ENCODE peak calls at places on chromosomes 1 and 21, in seven cellular contexts. One of them, this sample, is unnamed.

GRCh38 chr1:15213333-15213732 is 33.7 kb upstream of the FHAD1 start:
- DNase-seq in breast epithelium: no peak
- DNase-seq in suprapubic skin: no peak
- DNase-seq in stomach: peak
- DNase-seq in sigmoid colon: no peak
- DNase-seq in SK-N-SH: no peak
- DNase-seq in upper lobe of left lung: no peak
- DNase-seq in this sample: no peak

GRCh38 chr1:225524570-225524969 is 96.7 kb upstream of the LBR start:
- DNase-seq in breast epithelium: no peak
- DNase-seq in suprapubic skin: no peak
- DNase-seq in stomach: no peak
- DNase-seq in sigmoid colon: no peak
- DNase-seq in SK-N-SH: no peak
- DNase-seq in upper lobe of left lung: no peak
- DNase-seq in this sample: no peak

GRCh38 chr21:28959367-28960099 is 33.1 kb downstream of the LTN1 start:
- DNase-seq in breast epithelium: no peak
- DNase-seq in suprapubic skin: no peak
- DNase-seq in stomach: no peak
- DNase-seq in sigmoid colon: no peak
- DNase-seq in SK-N-SH: no peak
- DNase-seq in upper lobe of left lung: no peak
- DNase-seq in this sample: no peak

GRCh38 chr1:192943108-192943507 is 116.1 kb downstream of the UCHL5 start:
- DNase-seq in breast epithelium: no peak
- DNase-seq in suprapubic skin: no peak
- DNase-seq in stomach: no peak
- DNase-seq in sigmoid colon: no peak
- DNase-seq in SK-N-SH: no peak
- DNase-seq in upper lobe of left lung: no peak
- DNase-seq in this sample: no peak

GRCh38 chr1:162305969-162306368 is 70.7 kb downstream of the SPATA46 start:
- DNase-seq in breast epithelium: no peak
- DNase-seq in suprapubic skin: no peak
- DNase-seq in stomach: no peak
- DNase-seq in sigmoid colon: no peak
- DNase-seq in SK-N-SH: no peak
- DNase-seq in upper lobe of left lung: no peak
- DNase-seq in this sample: no peak

GRCh38 chr1:52702886-52703787 is 5.0 kb upstream of the COA7 start:
- DNase-seq in breast epithelium: peak
- DNase-seq in suprapubic skin: peak
- DNase-seq in stomach: peak
- DNase-seq in sigmoid colon: peak
- DNase-seq in SK-N-SH: peak
- DNase-seq in upper lobe of left lung: peak
- DNase-seq in this sample: peak

GRCh38 chr1:37473431-37474050 is 839 bp upstream of the ZC3H12A start:
- DNase-seq in breast epithelium: peak
- DNase-seq in suprapubic skin: no peak
- DNase-seq in stomach: no peak
- DNase-seq in sigmoid colon: no peak
- DNase-seq in SK-N-SH: peak
- DNase-seq in upper lobe of left lung: peak
- DNase-seq in this sample: no peak

GRCh38 chr1:3775248-3775497 is 2.6 kb downstream of the SMIM1 start:
- DNase-seq in breast epithelium: no peak
- DNase-seq in suprapubic skin: no peak
- DNase-seq in stomach: no peak
- DNase-seq in sigmoid colon: no peak
- DNase-seq in SK-N-SH: no peak
- DNase-seq in upper lobe of left lung: no peak
- DNase-seq in this sample: no peak

GRCh38 chr21:33230518-33231324 is 983 bp downstream of the IFNAR2 start:
- DNase-seq in breast epithelium: no peak
- DNase-seq in suprapubic skin: peak
- DNase-seq in stomach: no peak
- DNase-seq in sigmoid colon: peak
- DNase-seq in SK-N-SH: peak
- DNase-seq in upper lobe of left lung: peak
- DNase-seq in this sample: peak

GRCh38 chr1:38114231-38114630 is 67.6 kb upstream of the POU3F1 start:
- DNase-seq in breast epithelium: no peak
- DNase-seq in suprapubic skin: no peak
- DNase-seq in stomach: peak
- DNase-seq in sigmoid colon: no peak
- DNase-seq in SK-N-SH: no peak
- DNase-seq in upper lobe of left lung: no peak
- DNase-seq in this sample: no peak

GRCh38 chr1:1004780-1005697 is 5.1 kb upstream of the HES4 start:
- DNase-seq in breast epithelium: no peak
- DNase-seq in suprapubic skin: no peak
- DNase-seq in stomach: peak
- DNase-seq in sigmoid colon: peak
- DNase-seq in SK-N-SH: peak
- DNase-seq in upper lobe of left lung: peak
- DNase-seq in this sample: no peak

GRCh38 chr1:222182641-222183040 is 365.3 kb downstream of the HHIPL2 start:
- DNase-seq in breast epithelium: no peak
- DNase-seq in suprapubic skin: no peak
- DNase-seq in stomach: no peak
- DNase-seq in sigmoid colon: no peak
- DNase-seq in SK-N-SH: no peak
- DNase-seq in upper lobe of left lung: no peak
- DNase-seq in this sample: no peak

GRCh38 chr1:9346566-9346965 is 53.9 kb downstream of the SPSB1 start:
- DNase-seq in breast epithelium: no peak
- DNase-seq in suprapubic skin: no peak
- DNase-seq in stomach: no peak
- DNase-seq in sigmoid colon: no peak
- DNase-seq in SK-N-SH: no peak
- DNase-seq in upper lobe of left lung: no peak
- DNase-seq in this sample: no peak

GRCh38 chr1:83860506-83861221 is 138.3 kb downstream of the TTLL7 start:
- DNase-seq in breast epithelium: peak
- DNase-seq in suprapubic skin: peak
- DNase-seq in stomach: peak
- DNase-seq in sigmoid colon: peak
- DNase-seq in SK-N-SH: no peak
- DNase-seq in upper lobe of left lung: peak
- DNase-seq in this sample: peak

GRCh38 chr21:27085387-27085786 is 118.5 kb upstream of the ADAMTS5 start:
- DNase-seq in breast epithelium: no peak
- DNase-seq in suprapubic skin: no peak
- DNase-seq in stomach: no peak
- DNase-seq in sigmoid colon: no peak
- DNase-seq in SK-N-SH: no peak
- DNase-seq in upper lobe of left lung: no peak
- DNase-seq in this sample: no peak

GRCh38 chr1:212477014-212477679 is 44.4 kb downstream of the NENF start:
- DNase-seq in breast epithelium: peak
- DNase-seq in suprapubic skin: peak
- DNase-seq in stomach: peak
- DNase-seq in sigmoid colon: peak
- DNase-seq in SK-N-SH: peak
- DNase-seq in upper lobe of left lung: peak
- DNase-seq in this sample: peak

GRCh38 chr1:114310771-114311251 is 157.1 kb upstream of the SYT6 start:
- DNase-seq in breast epithelium: no peak
- DNase-seq in suprapubic skin: no peak
- DNase-seq in stomach: no peak
- DNase-seq in sigmoid colon: no peak
- DNase-seq in SK-N-SH: no peak
- DNase-seq in upper lobe of left lung: no peak
- DNase-seq in this sample: no peak

GRCh38 chr1:115194571-115194970 is 105.3 kb upstream of the TSPAN2 start:
- DNase-seq in breast epithelium: no peak
- DNase-seq in suprapubic skin: no peak
- DNase-seq in stomach: no peak
- DNase-seq in sigmoid colon: no peak
- DNase-seq in SK-N-SH: no peak
- DNase-seq in upper lobe of left lung: no peak
- DNase-seq in this sample: no peak

GRCh38 chr1:156402621-156403020 is 33.6 kb downstream of the RHBG start:
- DNase-seq in breast epithelium: no peak
- DNase-seq in suprapubic skin: no peak
- DNase-seq in stomach: no peak
- DNase-seq in sigmoid colon: no peak
- DNase-seq in SK-N-SH: no peak
- DNase-seq in upper lobe of left lung: no peak
- DNase-seq in this sample: no peak

GRCh38 chr1:15681346-15682290 is 2.5 kb upstream of the PLEKHM2 start:
- DNase-seq in breast epithelium: no peak
- DNase-seq in suprapubic skin: no peak
- DNase-seq in stomach: peak
- DNase-seq in sigmoid colon: no peak
- DNase-seq in SK-N-SH: no peak
- DNase-seq in upper lobe of left lung: no peak
- DNase-seq in this sample: no peak

GRCh38 chr1:55040083-55040952 is 970 bp downstream of the PCSK9 start:
- DNase-seq in breast epithelium: no peak
- DNase-seq in suprapubic skin: no peak
- DNase-seq in stomach: no peak
- DNase-seq in sigmoid colon: no peak
- DNase-seq in SK-N-SH: peak
- DNase-seq in upper lobe of left lung: no peak
- DNase-seq in this sample: peak

GRCh38 chr1:204623365-204623893 is 62.1 kb downstream of the LRRN2 start:
- DNase-seq in breast epithelium: no peak
- DNase-seq in suprapubic skin: no peak
- DNase-seq in stomach: no peak
- DNase-seq in sigmoid colon: no peak
- DNase-seq in SK-N-SH: peak
- DNase-seq in upper lobe of left lung: no peak
- DNase-seq in this sample: no peak

GRCh38 chr1:81543764-81544163 is 257.0 kb upstream of the ADGRL2 start:
- DNase-seq in breast epithelium: no peak
- DNase-seq in suprapubic skin: no peak
- DNase-seq in stomach: no peak
- DNase-seq in sigmoid colon: no peak
- DNase-seq in SK-N-SH: no peak
- DNase-seq in upper lobe of left lung: no peak
- DNase-seq in this sample: no peak

GRCh38 chr1:230509281-230509977 is 83.3 kb upstream of the PGBD5 start:
- DNase-seq in breast epithelium: no peak
- DNase-seq in suprapubic skin: no peak
- DNase-seq in stomach: no peak
- DNase-seq in sigmoid colon: no peak
- DNase-seq in SK-N-SH: no peak
- DNase-seq in upper lobe of left lung: peak
- DNase-seq in this sample: no peak

GRCh38 chr21:43864313-43864805 is 664 bp upstream of the AGPAT3 start:
- DNase-seq in breast epithelium: peak
- DNase-seq in suprapubic skin: no peak
- DNase-seq in stomach: peak
- DNase-seq in sigmoid colon: peak
- DNase-seq in SK-N-SH: peak
- DNase-seq in upper lobe of left lung: no peak
- DNase-seq in this sample: peak
- TF ChIP-seq POLR2AphosphoS5 in breast epithelium: peak
- TF ChIP-seq POLR2AphosphoS5 in suprapubic skin: no peak
- TF ChIP-seq POLR2AphosphoS5 in stomach: peak
- TF ChIP-seq POLR2AphosphoS5 in sigmoid colon: no peak
- TF ChIP-seq POLR2AphosphoS5 in SK-N-SH: no peak
- TF ChIP-seq POLR2AphosphoS5 in upper lobe of left lung: peak
- TF ChIP-seq POLR2AphosphoS5 in this sample: peak

GRCh38 chr1:112634367-112634766 is 14.7 kb downstream of the CAPZA1 start:
- DNase-seq in breast epithelium: no peak
- DNase-seq in suprapubic skin: no peak
- DNase-seq in stomach: no peak
- DNase-seq in sigmoid colon: no peak
- DNase-seq in SK-N-SH: no peak
- DNase-seq in upper lobe of left lung: no peak
- DNase-seq in this sample: no peak
- H3K27ac ChIP-seq in breast epithelium: no peak
- H3K27ac ChIP-seq in suprapubic skin: no peak
- H3K27ac ChIP-seq in stomach: no peak
- H3K27ac ChIP-seq in sigmoid colon: no peak
- H3K27ac ChIP-seq in SK-N-SH: no peak
- H3K27ac ChIP-seq in upper lobe of left lung: no peak
- H3K27ac ChIP-seq in this sample: no peak

GRCh38 chr1:39470040-39470439 is 21.4 kb upstream of the BMP8A start:
- DNase-seq in breast epithelium: no peak
- DNase-seq in suprapubic skin: no peak
- DNase-seq in stomach: no peak
- DNase-seq in sigmoid colon: no peak
- DNase-seq in SK-N-SH: no peak
- DNase-seq in upper lobe of left lung: no peak
- DNase-seq in this sample: no peak
- H3K4me3 ChIP-seq in breast epithelium: no peak
- H3K4me3 ChIP-seq in suprapubic skin: no peak
- H3K4me3 ChIP-seq in stomach: no peak
- H3K4me3 ChIP-seq in sigmoid colon: no peak
- H3K4me3 ChIP-seq in SK-N-SH: no peak
- H3K4me3 ChIP-seq in upper lobe of left lung: no peak
- H3K4me3 ChIP-seq in this sample: no peak

DNA sequence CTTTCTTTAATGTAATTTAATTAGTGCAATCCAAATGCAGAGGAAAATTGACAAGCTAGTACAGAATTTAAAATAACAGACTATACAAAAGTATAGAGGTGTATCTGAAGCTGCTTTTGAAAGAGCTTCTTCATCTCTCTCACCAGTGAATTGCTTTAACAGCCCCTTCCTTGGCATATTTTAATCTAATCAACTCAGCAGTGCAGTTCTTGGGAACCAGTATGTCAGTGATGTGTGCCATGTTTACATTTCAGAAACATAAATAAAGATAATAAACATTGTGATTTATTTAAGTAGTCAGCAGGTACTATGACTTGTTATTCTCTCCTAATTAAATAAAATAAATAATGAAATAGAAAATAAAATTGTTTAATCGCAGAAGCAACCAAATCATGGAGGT is 1260.6 kb downstream of the NCAM2 start:
- DNase-seq in breast epithelium: no peak
- DNase-seq in suprapubic skin: no peak
- DNase-seq in stomach: no peak
- DNase-seq in sigmoid colon: no peak
- DNase-seq in SK-N-SH: no peak
- DNase-seq in upper lobe of left lung: no peak
- DNase-seq in this sample: no peak
- TF ChIP-seq POLR2AphosphoS5 in breast epithelium: no peak
- TF ChIP-seq POLR2AphosphoS5 in suprapubic skin: no peak
- TF ChIP-seq POLR2AphosphoS5 in stomach: no peak
- TF ChIP-seq POLR2AphosphoS5 in sigmoid colon: no peak
- TF ChIP-seq POLR2AphosphoS5 in SK-N-SH: no peak
- TF ChIP-seq POLR2AphosphoS5 in upper lobe of left lung: no peak
- TF ChIP-seq POLR2AphosphoS5 in this sample: no peak